ENCODE peak calls at places on chromosomes 13 and 19, in ten cellular contexts. Q is suprapubic skin, G is A549, U is transverse colon, F is tibial nerve, H is heart left ventricle, B is sigmoid colon, D is HCT116, V is ovary, O is uterus. S is an unnamed sample.

GRCh38 chr13:48542581-48543341 is 9.9 kb upstream of the RCBTB2 start:
- DNase-seq in D (no peak), G (no peak), V (peak), B (peak), U (peak), F (no peak), Q (no peak), O (peak), H (peak), S (peak)

GRCh38 chr13:109844396-109844795 is 58.0 kb upstream of the IRS2 start:
- DNase-seq in Q (no peak), F (no peak), G (no peak), O (no peak), H (no peak), D (no peak), U (no peak), B (peak), V (no peak), S (peak)

GRCh38 chr19:12930002-12930645 is 3.4 kb downstream of the FARSA start:
- DNase-seq in D (no peak), V (no peak), H (no peak), B (no peak), O (no peak), F (no peak), Q (no peak), U (no peak), G (no peak), S (no peak)

GRCh38 chr13:112903606-112904195 is 65.3 kb upstream of the MCF2L start:
- DNase-seq in G (no peak), B (peak), Q (peak), F (no peak), U (no peak), V (peak), O (no peak), H (no peak), D (no peak), S (no peak)

GRCh38 chr13:112947796-112948195 is 21.2 kb upstream of the MCF2L start:
- DNase-seq in V (no peak), O (no peak), H (no peak), B (peak), G (no peak), D (no peak), F (no peak), U (no peak), Q (no peak), S (no peak)

GRCh38 chr13:22828081-22828480 is 352.7 kb upstream of the SGCG start:
- DNase-seq in H (no peak), F (no peak), D (no peak), O (no peak), V (no peak), B (no peak), Q (no peak), G (no peak), U (no peak), S (no peak)

GRCh38 chr13:60261432-60262351 is 98.0 kb upstream of the DIAPH3 start:
- DNase-seq in U (no peak), O (no peak), F (no peak), B (no peak), G (no peak), V (no peak), Q (no peak), H (no peak), D (no peak), S (peak)

GRCh38 chr19:15811476-15811875 is 4.0 kb downstream of the OR10H1 start:
- DNase-seq in V (no peak), B (no peak), Q (no peak), U (no peak), G (no peak), H (no peak), D (no peak), F (no peak), O (no peak), S (no peak)

GRCh38 chr13:52765991-52766390 is 26.4 kb upstream of the CNMD start:
- DNase-seq in B (no peak), O (no peak), D (no peak), G (no peak), H (no peak), F (no peak), V (no peak), Q (no peak), U (no peak), S (no peak)

GRCh38 chr19:17942582-17943283 is 9.9 kb downstream of the CCDC124 start:
- DNase-seq in V (peak), D (no peak), Q (no peak), B (no peak), F (no peak), O (no peak), H (no peak), G (no peak), U (no peak), S (no peak)

GRCh38 chr19:33285441-33285927 is 16.9 kb downstream of the CEBPA start:
- DNase-seq in H (no peak), V (no peak), B (no peak), D (no peak), Q (no peak), F (no peak), G (no peak), O (no peak), U (no peak), S (no peak)

GRCh38 chr13:27425918-27426630 is 1.7 kb downstream of the GTF3A start:
- DNase-seq in V (peak), F (peak), G (peak), Q (peak), H (peak), D (peak), O (peak), U (peak), B (peak), S (peak)

GRCh38 chr13:27423333-27423732 is 1.1 kb upstream of the GTF3A start:
- DNase-seq in H (no peak), O (no peak), Q (no peak), F (no peak), B (no peak), V (no peak), G (no peak), D (no peak), U (no peak), S (no peak)

GRCh38 chr13:27427663-27428062 is 3.2 kb downstream of the GTF3A start:
- DNase-seq in B (no peak), U (no peak), O (no peak), H (no peak), D (no peak), F (no peak), G (no peak), V (no peak), Q (no peak), S (no peak)

GRCh38 chr13:27425151-27425917 is 915 bp downstream of the GTF3A start:
- DNase-seq in O (no peak), G (no peak), V (no peak), B (no peak), U (no peak), Q (no peak), D (no peak), H (no peak), F (no peak), S (no peak)

DNA sequence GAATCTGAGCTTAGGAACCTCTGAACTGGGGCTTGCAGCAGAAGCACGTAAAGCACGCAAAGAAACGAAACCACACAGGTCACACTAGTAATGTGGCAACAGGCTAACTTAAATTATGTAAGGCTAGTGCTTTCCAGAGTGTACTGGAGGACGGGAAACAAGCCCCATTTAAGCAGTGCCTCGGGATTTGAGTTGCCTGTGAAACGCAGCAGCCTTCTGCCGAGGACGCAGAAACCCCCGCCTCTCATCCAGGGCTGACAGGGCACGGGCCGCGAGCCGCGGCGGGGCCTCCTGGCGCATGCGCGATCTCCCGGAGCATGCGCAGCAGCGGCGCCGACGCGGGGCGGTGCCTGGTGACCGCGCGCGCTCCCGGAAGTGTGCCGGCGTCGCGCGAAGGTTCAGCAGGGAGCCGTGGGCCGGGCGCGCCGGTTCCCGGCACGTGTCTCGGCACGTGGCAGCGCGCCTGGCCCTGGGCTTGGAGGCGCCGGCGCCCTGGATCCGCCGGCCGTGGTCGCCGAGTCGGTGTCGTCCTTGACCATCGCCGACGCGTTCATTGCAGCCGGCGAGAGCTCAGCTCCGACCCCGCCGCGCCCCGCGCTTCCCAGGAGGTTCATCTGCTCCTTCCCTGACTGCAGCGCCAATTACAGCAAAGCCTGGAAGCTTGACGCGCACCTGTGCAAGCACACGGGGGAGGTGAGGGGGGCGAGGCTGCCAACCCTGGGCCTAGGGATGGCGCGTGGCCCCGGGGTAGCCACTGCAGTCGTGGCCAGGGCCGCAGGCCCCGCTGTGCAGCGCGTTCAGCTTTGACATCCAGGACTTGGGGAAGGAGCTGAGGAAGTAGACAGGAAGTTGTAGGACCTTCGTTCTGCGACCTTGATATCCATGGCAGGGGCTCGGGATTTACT is at the start of gene GTF3A:
- DNase-seq in G (peak), H (peak), V (peak), U (peak), D (peak), O (peak), Q (peak), B (peak), F (peak), S (peak)
- TF ChIP-seq POLR2A in G (peak), H (no peak), V (peak), U (peak), D (peak), O (peak), Q (peak), B (peak), F (peak), S (peak)

GRCh38 chr19:821976-822773 is 420 bp upstream of the PLPPR3 start:
- DNase-seq in D (no peak), G (no peak), B (no peak), V (no peak), O (no peak), H (no peak), Q (no peak), U (no peak), F (no peak), S (no peak)
- H3K4me3 ChIP-seq in D (no peak), G (peak), B (peak), V (no peak), O (peak), H (peak), Q (peak), U (no peak), F (no peak), S (no peak)

DNA sequence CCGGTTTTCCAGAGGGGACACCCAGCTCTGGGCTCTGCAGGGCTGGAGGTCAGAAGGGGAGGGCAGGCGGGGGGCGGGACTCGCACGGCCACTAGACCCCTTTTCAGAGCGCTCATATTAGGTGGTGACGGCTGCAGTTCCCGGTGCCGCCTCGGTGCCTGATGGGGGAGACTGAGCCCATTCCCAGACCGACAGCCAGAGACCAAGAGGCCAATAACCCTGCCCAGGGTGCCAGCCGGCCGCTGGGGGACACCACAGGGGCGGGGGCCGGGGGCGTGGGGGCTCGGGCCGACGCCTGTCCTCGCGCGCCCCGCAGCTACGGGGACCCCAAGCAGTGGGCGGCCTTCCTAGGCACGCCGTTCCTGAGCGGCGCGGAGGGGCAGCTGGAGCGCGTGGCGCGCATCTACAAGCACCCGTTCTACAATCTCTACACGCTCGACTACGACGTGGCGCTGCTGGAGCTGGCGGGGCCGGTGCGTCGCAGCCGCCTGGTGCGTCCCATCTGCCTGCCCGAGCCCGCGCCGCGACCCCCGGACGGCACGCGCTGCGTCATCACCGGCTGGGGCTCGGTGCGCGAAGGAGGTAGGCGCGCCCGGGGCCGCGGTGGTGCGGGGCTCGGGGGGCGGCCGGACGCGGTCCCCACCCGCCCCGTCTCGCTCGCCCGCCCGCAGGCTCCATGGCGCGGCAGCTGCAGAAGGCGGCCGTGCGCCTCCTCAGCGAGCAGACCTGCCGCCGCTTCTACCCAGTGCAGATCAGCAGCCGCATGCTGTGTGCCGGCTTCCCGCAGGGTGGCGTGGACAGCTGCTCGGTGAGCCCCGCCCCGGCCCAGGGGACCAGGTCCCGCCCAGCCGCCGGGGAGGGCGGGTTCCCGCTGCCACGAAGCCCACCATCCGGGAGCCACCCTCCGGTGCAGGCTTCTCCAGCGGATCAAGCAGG is 2.4 kb downstream of the TIMM13 start:
- DNase-seq in U (no peak), V (peak), O (no peak), B (peak), Q (no peak), G (no peak), D (no peak), H (no peak), F (no peak), S (peak)
- TF ChIP-seq POLR2A in U (no peak), V (no peak), O (no peak), B (no peak), Q (no peak), G (no peak), D (no peak), H (no peak), F (no peak), S (peak)

GRCh38 chr13:45411226-45411625 is 6.9 kb downstream of the SLC25A30 start:
- DNase-seq in F (no peak), G (no peak), B (no peak), Q (no peak), V (no peak), O (no peak), U (no peak), D (no peak), H (no peak), S (no peak)
- H3K4me3 ChIP-seq in F (no peak), G (no peak), B (no peak), Q (no peak), V (no peak), O (no peak), U (no peak), D (no peak), H (no peak), S (no peak)

DNA sequence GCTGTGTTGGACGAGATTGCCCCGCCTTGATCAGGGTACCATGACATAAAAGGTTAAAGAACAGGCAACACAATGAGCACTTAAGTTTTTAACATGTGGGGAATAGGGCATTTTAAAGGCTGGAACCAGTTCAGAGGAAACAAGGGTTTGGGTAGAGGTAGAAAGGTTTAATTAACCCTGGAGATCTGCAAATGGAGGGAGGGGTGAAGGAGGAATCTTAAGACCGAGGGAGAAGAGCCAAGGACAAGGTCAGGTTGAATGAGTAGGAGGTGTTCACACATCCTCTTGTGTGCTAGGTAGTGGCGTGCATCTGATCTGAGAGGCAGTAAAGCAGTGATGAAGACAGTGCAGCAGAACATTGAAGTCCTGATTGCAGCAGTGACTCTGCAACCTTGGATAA is 28.5 kb downstream of the SKA3 start:
- DNase-seq in F (no peak), B (no peak), Q (no peak), U (no peak), G (no peak), O (no peak), H (no peak), V (no peak), D (no peak), S (no peak)
- TF ChIP-seq POLR2A in F (no peak), B (no peak), Q (no peak), U (peak), G (no peak), O (no peak), H (no peak), V (no peak), D (no peak), S (no peak)

DNA sequence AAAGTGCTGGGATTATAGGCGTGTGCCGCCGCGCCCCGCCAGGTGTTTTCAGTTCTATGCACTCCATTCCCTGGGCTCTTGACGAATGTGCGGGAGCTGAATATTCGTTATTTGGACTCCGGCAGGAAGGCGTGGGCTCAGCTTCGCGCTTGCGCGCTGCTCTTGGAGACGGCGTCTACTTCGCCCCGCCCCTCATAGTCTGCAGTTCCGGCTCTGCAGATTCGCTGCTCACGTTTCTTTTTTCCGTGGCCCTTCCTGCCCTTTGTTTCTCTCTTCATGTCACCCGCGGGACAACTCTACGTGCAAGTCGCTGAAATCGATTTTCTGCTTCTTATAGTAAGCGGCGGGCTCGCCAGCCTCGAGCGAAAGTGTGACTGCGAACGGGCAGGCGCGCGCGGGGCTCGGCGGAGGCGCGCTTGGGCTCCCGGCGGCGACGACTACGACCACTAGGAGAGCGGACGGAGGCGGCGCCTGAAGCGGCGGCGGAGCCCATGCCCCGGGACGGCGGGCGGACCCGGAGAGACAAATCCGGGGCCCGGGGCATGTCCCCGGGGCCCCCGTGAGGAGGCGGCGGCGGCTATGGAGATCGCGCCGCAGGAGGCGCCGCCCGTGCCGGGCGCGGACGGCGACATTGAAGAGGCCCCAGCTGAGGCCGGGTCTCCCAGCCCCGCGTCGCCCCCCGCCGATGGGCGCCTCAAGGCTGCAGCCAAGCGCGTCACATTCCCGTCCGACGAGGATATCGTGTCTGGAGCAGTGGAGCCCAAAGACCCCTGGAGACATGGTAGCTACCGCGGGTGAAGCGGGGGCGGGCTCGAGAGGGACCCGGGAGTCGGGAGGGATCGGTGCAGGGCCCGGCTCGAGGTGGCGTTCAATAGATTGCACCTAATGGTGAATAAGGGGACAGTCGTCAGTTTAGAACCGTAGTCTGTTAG is at the start of gene PPP1R37:
- DNase-seq in V (peak), B (peak), G (peak), F (peak), D (peak), Q (peak), H (peak), U (peak), O (peak), S (peak)
- H3K4me3 ChIP-seq in V (peak), B (peak), G (peak), F (peak), D (peak), Q (peak), H (peak), U (peak), O (peak), S (peak)

DNA sequence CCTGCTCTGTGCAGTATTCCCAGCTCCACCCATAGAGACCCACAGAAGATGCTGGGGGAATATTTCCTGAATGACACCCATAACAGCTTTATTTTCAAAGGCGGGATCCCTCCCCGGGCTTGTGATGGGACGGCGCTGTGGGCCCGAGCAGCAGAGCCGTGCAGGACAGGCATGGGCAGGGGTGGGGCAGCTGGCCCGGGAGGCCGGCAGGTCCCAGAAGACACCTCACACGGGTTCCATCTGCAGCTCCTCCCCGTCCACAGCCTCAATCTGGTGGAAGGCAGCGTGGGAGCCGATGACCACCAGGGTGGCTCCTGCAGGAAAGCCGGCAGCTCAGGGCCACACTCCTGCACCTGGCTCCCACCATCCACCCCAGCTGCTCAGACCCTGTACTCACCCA is 2.5 kb downstream of the RABAC1 start:
- DNase-seq in B (no peak), U (peak), F (no peak), O (no peak), H (no peak), V (no peak), G (no peak), D (no peak), Q (no peak), S (no peak)
- TF ChIP-seq POLR2A in B (no peak), U (no peak), F (no peak), O (no peak), H (no peak), V (no peak), G (no peak), D (no peak), Q (no peak), S (no peak)

GRCh38 chr19:1042689-1043511 is 3.0 kb downstream of the ABCA7 start:
- DNase-seq in U (peak), V (no peak), O (no peak), Q (no peak), B (no peak), G (no peak), H (no peak), D (no peak), F (no peak), S (no peak)
- H3K4me3 ChIP-seq in U (no peak), V (no peak), O (no peak), Q (peak), B (no peak), G (peak), H (no peak), D (peak), F (no peak), S (no peak)

S was measured in body of pancreas.